ENCODE peak calls at places on chromosomes 16 and 17, in six cellular contexts. J is heart right ventricle, M is PC-9, Y is psoas muscle, A is AG04450, G is neural progenitor cell. N is an unnamed sample.

GRCh38 chr16:82059161-82059982 is 24.3 kb downstream of the HSD17B2 start:
- DNase-seq in A (no peak), J (no peak), G (no peak), M (no peak), Y (no peak), N (no peak)

GRCh38 chr17:3575506-3575905 is 17.9 kb upstream of the TRPV3 start:
- DNase-seq in Y (no peak), J (no peak), G (no peak), M (peak; percentile 65), A (no peak), N (no peak)

GRCh38 chr17:61766520-61766919 is 96.8 kb downstream of the BRIP1 start:
- DNase-seq in Y (no peak), G (no peak), M (peak; percentile 61), J (no peak), A (no peak), N (no peak)

GRCh38 chr17:12180644-12181261 is 160.1 kb downstream of the MAP2K4 start:
- DNase-seq in J (no peak), A (peak; percentile 53), Y (no peak), G (peak; percentile 63), M (peak; percentile 34), N (no peak)

GRCh38 chr16:84975522-84975921 is 35.8 kb downstream of the ZDHHC7 start:
- DNase-seq in G (no peak), J (no peak), M (no peak), A (no peak), Y (no peak), N (no peak)

GRCh38 chr16:26749072-26749471 is 317.7 kb upstream of the C16orf82 start:
- DNase-seq in A (no peak), Y (no peak), J (no peak), G (no peak), M (no peak), N (no peak)

GRCh38 chr17:82977586-82977985 is 101.8 kb upstream of the METRNL start:
- DNase-seq in G (no peak), A (no peak), M (no peak), Y (no peak), J (no peak), N (no peak)

GRCh38 chr16:2698996-2699750 is 16.9 kb downstream of the KCTD5 start:
- DNase-seq in Y (peak; percentile 74), M (peak; percentile 26), A (no peak), J (peak; percentile 8), G (no peak), N (no peak)

GRCh38 chr16:20352615-20353014 is at the start of gene UMOD:
- DNase-seq in J (no peak), A (no peak), Y (no peak), M (no peak), G (no peak), N (no peak)

GRCh38 chr17:83185023-83186002 is 105.9 kb downstream of the METRNL start:
- DNase-seq in M (no peak), G (no peak), A (no peak), J (no peak), Y (peak; percentile 38), N (peak; percentile 27)

GRCh38 chr17:4143563-4144410 is 790 bp downstream of the CYB5D2 start:
- DNase-seq in Y (peak; percentile 95), M (peak; percentile 81), G (peak; percentile 97), J (peak; percentile 92), A (peak; percentile 76), N (peak; percentile 91)

GRCh38 chr16:35197656-35198055 is 1738.2 kb downstream of the TP53TG3F start:
- DNase-seq in J (no peak), M (no peak), G (no peak), A (no peak), Y (no peak), N (no peak)

GRCh38 chr16:57167537-57167936 is 18.3 kb downstream of the PSME3IP1 start:
- DNase-seq in G (no peak), M (no peak), A (no peak), J (no peak), Y (no peak), N (no peak)

GRCh38 chr16:68280160-68280559 is 15.8 kb downstream of the SLC7A6 start:
- DNase-seq in J (no peak), Y (no peak), M (no peak), A (no peak), G (no peak), N (no peak)

GRCh38 chr16:68282064-68282452 is 17.7 kb downstream of the SLC7A6 start:
- DNase-seq in M (no peak), J (no peak), Y (no peak), A (no peak), G (no peak), N (no peak)

GRCh38 chr16:68279726-68280125 is 15.4 kb downstream of the SLC7A6 start:
- DNase-seq in M (no peak), A (no peak), Y (no peak), G (no peak), J (no peak), N (no peak)

GRCh38 chr16:68283346-68283745 is 19.0 kb downstream of the SLC7A6 start:
- DNase-seq in J (no peak), A (no peak), G (no peak), Y (no peak), M (no peak), N (no peak)

DNA sequence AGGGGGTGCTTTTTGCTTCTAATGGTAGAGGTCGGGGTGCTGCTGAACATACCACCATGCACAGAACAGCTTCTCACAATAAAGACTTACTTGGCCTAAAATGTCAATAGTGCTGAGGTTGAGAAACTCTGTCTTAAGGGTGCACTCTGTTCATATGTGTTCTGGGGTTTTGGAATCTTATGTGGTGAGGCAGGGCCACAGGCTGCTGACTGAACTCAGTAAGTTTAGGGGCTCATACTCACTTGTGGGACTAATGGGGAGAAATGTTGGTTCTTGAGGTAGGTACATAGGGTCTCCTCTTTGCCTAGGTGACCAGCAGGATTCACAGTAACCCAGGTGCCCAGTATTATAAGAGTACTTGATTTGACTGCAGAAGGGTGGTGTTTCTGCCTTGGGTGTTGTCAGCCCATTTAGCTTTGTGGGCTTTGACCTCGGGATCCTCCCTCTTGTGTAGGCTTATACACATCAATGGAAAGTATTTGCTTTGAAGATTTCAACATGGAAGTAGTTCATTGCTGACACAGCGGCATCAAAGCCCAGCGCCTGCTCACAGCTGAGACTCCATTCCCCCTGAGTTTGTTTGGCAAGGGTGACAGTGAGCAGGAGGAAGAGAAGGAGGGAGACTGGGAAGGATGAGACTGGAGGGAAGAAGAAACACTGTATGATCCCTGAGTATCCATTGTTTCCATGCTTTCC is 17.2 kb downstream of the SLC7A6 start:
- DNase-seq in Y (no peak), A (no peak), M (no peak), J (no peak), G (no peak), N (no peak)
- H3K27ac ChIP-seq in Y (peak overlapping the region; percentile 91), A (no peak overlapping the region), M (no peak overlapping the region), J (peak overlapping the region; percentile 82), G (no peak overlapping the region), N (no peak overlapping the region)

DNA sequence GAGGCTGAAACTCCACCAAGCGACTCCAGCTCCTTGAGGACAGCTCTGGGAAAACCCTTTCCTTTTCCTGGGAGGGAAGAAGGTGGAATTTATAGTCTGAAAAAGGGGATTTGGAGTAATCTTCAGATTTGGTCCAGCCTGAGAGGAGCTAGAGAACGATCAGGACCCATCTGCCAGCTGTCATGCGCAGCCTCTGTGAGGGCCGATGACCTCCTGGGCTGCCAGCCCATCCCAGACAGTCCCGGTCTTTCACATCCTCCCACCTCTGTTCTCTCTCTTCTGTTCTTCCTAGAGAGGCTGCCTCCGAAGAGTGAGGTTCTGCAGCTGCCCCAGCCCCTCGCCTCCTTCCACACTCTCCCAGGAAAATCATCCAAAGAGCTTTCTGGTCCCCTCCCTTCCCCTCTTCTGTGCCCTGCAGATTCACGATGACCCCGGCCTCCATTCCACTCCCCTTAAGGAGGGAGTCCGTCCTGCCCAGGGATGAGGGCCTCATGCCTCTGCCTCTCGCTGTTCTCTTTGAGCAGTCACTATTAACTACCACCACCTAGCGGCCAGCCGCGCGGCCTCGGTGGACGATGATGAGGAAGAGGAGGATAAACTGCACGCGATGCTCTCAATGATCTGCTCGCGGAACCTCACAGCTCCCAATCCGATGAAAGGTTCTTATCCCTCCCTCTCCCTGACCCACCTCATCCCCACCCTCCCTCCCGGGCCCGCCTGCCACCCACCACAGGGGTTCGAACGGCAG is 29.6 kb downstream of the SGSM2 start:
- DNase-seq in A (no peak), M (no peak), J (no peak), G (peak; percentile 66), Y (no peak), N (no peak)
- TF ChIP-seq CTCF in A (peak; percentile 39), M (peak; percentile 30), J (no peak), G (peak; percentile 61), Y (no peak), N (no peak)

DNA sequence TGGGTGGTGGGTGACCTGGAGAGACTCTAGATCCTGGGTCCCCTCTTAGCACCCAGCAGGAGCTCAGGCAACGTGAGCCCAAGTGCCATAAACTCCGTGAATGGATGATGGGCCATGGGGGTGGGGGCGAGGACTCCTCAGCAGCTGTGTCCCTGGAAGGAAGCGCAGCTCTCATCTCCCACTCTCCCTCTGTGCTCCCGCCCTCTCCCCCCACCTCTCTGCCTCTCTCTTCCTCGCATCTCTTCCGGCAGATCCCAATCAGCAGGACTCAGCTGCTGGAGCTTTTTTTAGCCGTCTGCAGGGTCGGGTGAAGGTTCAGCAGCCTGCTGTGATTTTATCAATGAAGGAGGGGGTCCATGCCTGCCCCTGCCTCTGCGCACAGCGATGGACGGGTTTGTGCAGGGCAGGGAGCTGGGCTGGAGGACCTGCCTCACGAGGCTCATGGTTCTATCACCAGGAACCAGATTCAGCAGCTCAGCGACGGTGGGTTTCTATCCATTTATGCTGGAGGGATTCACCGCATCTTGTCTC is 8.3 kb downstream of the CCR7 start:
- DNase-seq in G (no peak), Y (peak; percentile 62), A (no peak), M (no peak), J (no peak), N (peak; percentile 39)
- H3K27ac ChIP-seq in G (no peak overlapping the region), Y (peak overlapping the region; percentile 50), A (no peak overlapping the region), M (no peak overlapping the region), J (peak overlapping the region; percentile 81), N (no peak overlapping the region)

DNA sequence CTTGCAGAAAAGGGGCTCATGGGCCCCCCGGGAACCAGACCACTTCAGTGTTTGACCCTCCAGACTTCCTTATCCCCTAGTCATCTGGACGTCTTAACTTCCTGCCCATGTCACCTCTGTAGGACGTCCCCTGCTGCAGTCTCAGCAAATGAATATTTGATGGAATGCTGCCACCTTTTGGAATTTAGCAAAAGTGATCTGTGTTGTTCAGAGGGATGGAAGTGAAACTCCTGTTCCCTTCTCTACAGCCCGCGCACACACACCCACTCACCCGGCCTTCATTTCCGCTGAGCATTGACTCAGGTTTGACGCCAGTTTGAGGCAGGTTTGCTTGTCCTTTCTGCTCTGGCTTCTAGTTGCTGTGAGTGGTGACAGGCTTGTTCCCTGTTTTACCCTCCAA is 507.2 kb upstream of the EEF2KMT start:
- DNase-seq in J (no peak), M (no peak), Y (no peak), G (peak; percentile 70), A (no peak), N (no peak)
- TF ChIP-seq CTCF in J (no peak), M (no peak), Y (no peak), G (peak; percentile 65), A (no peak), N (no peak)

N was measured in right lobe of liver.